ENCODE peak calls at places on chromosome 1, in ten cellular contexts. One of them, this sample, is unnamed.

GRCh38 chr1:118147542-118147941 is 37.5 kb downstream of the SPAG17 start:
- DNase-seq in RKO: no peak
- DNase-seq in ELR: peak
- DNase-seq in T1000: no peak
- DNase-seq in vagina: no peak
- DNase-seq in activated T-helper 1 cell treated with Interleukin-2 at 50 U/mL for 16 hours: no peak
- DNase-seq in aorta: no peak
- DNase-seq in activated CD4-positive, alpha-beta T cell treated with anti-CD3 and anti-CD28 coated beads, Interleukin-2, amount 50 U/mL, for 48 hours: no peak
- DNase-seq in LoVo: no peak
- DNase-seq in H54: no peak
- DNase-seq in this sample: peak

GRCh38 chr1:19738669-19739068 is 61.0 kb downstream of the TMCO4 start:
- DNase-seq in RKO: no peak
- DNase-seq in ELR: no peak
- DNase-seq in T1000: no peak
- DNase-seq in vagina: no peak
- DNase-seq in activated T-helper 1 cell treated with Interleukin-2 at 50 U/mL for 16 hours: no peak
- DNase-seq in aorta: no peak
- DNase-seq in activated CD4-positive, alpha-beta T cell treated with anti-CD3 and anti-CD28 coated beads, Interleukin-2, amount 50 U/mL, for 48 hours: no peak
- DNase-seq in LoVo: no peak
- DNase-seq in H54: no peak
- DNase-seq in this sample: no peak

GRCh38 chr1:19814681-19815503 is at the start of gene RNF186:
- DNase-seq in RKO: no peak
- DNase-seq in ELR: no peak
- DNase-seq in T1000: no peak
- DNase-seq in vagina: no peak
- DNase-seq in activated T-helper 1 cell treated with Interleukin-2 at 50 U/mL for 16 hours: no peak
- DNase-seq in aorta: no peak
- DNase-seq in activated CD4-positive, alpha-beta T cell treated with anti-CD3 and anti-CD28 coated beads, Interleukin-2, amount 50 U/mL, for 48 hours: no peak
- DNase-seq in LoVo: peak
- DNase-seq in H54: no peak
- DNase-seq in this sample: no peak

GRCh38 chr1:114764689-114765088 is 6.9 kb upstream of the CSDE1 start:
- DNase-seq in RKO: no peak
- DNase-seq in ELR: peak
- DNase-seq in T1000: no peak
- DNase-seq in vagina: no peak
- DNase-seq in activated T-helper 1 cell treated with Interleukin-2 at 50 U/mL for 16 hours: no peak
- DNase-seq in aorta: no peak
- DNase-seq in activated CD4-positive, alpha-beta T cell treated with anti-CD3 and anti-CD28 coated beads, Interleukin-2, amount 50 U/mL, for 48 hours: no peak
- DNase-seq in LoVo: no peak
- DNase-seq in H54: no peak
- DNase-seq in this sample: no peak

GRCh38 chr1:5563861-5564577 is 428.2 kb downstream of the NPHP4 start:
- DNase-seq in RKO: no peak
- DNase-seq in ELR: no peak
- DNase-seq in T1000: no peak
- DNase-seq in vagina: peak
- DNase-seq in activated T-helper 1 cell treated with Interleukin-2 at 50 U/mL for 16 hours: no peak
- DNase-seq in aorta: no peak
- DNase-seq in activated CD4-positive, alpha-beta T cell treated with anti-CD3 and anti-CD28 coated beads, Interleukin-2, amount 50 U/mL, for 48 hours: no peak
- DNase-seq in LoVo: no peak
- DNase-seq in H54: no peak
- DNase-seq in this sample: no peak

GRCh38 chr1:23100074-23100748 is 68.4 kb downstream of the LUZP1 start:
- DNase-seq in RKO: peak
- DNase-seq in ELR: peak
- DNase-seq in T1000: peak
- DNase-seq in vagina: no peak
- DNase-seq in activated T-helper 1 cell treated with Interleukin-2 at 50 U/mL for 16 hours: no peak
- DNase-seq in aorta: peak
- DNase-seq in activated CD4-positive, alpha-beta T cell treated with anti-CD3 and anti-CD28 coated beads, Interleukin-2, amount 50 U/mL, for 48 hours: peak
- DNase-seq in LoVo: no peak
- DNase-seq in H54: peak
- DNase-seq in this sample: peak

GRCh38 chr1:210081494-210081893 is 143.5 kb downstream of the SYT14 start:
- DNase-seq in RKO: no peak
- DNase-seq in ELR: no peak
- DNase-seq in T1000: no peak
- DNase-seq in vagina: no peak
- DNase-seq in activated T-helper 1 cell treated with Interleukin-2 at 50 U/mL for 16 hours: no peak
- DNase-seq in aorta: no peak
- DNase-seq in activated CD4-positive, alpha-beta T cell treated with anti-CD3 and anti-CD28 coated beads, Interleukin-2, amount 50 U/mL, for 48 hours: no peak
- DNase-seq in LoVo: no peak
- DNase-seq in H54: no peak
- DNase-seq in this sample: no peak

GRCh38 chr1:29416825-29417557 is 180.7 kb downstream of the PTPRU start:
- DNase-seq in RKO: no peak
- DNase-seq in ELR: no peak
- DNase-seq in T1000: no peak
- DNase-seq in vagina: no peak
- DNase-seq in activated T-helper 1 cell treated with Interleukin-2 at 50 U/mL for 16 hours: no peak
- DNase-seq in aorta: no peak
- DNase-seq in activated CD4-positive, alpha-beta T cell treated with anti-CD3 and anti-CD28 coated beads, Interleukin-2, amount 50 U/mL, for 48 hours: no peak
- DNase-seq in LoVo: no peak
- DNase-seq in H54: no peak
- DNase-seq in this sample: no peak

GRCh38 chr1:230643887-230644286 is 1.6 kb downstream of the COG2 start:
- DNase-seq in RKO: peak
- DNase-seq in ELR: peak
- DNase-seq in T1000: no peak
- DNase-seq in vagina: no peak
- DNase-seq in activated T-helper 1 cell treated with Interleukin-2 at 50 U/mL for 16 hours: no peak
- DNase-seq in aorta: no peak
- DNase-seq in activated CD4-positive, alpha-beta T cell treated with anti-CD3 and anti-CD28 coated beads, Interleukin-2, amount 50 U/mL, for 48 hours: peak
- DNase-seq in LoVo: peak
- DNase-seq in H54: no peak
- DNase-seq in this sample: no peak

This sample was measured in bronchial epithelial cell.